ENCODE peak calls at places on chromosome 5, in seven cellular contexts. I is suprapubic skin, Y is body of pancreas, U is prostate gland, S is heart left ventricle, D is GM12878, Q is breast epithelium. V is an unnamed sample. For H3K4me1, the result is how much of the 10 kb centered on the place peaks cover.

GRCh38 chr5:93642526-93642925 is 59.5 kb downstream of the NR2F1 start:
- DNase-seq in D (no peak), Y (no peak), U (no peak), I (no peak), S (no peak), Q (no peak), V (no peak)

GRCh38 chr5:92543246-92543645 is 1037.8 kb downstream of the NR2F1-AS1 start:
- DNase-seq in S (no peak), D (no peak), I (no peak), U (no peak), Q (no peak), Y (no peak), V (no peak)

GRCh38 chr5:141716009-141716408 is 34.0 kb upstream of the ARAP3 start:
- DNase-seq in I (no peak), Y (no peak), S (no peak), D (no peak), Q (no peak), U (peak), V (no peak)

GRCh38 chr5:59648949-59649921 is 244.3 kb downstream of the PDE4D start:
- DNase-seq in U (no peak), S (no peak), D (no peak), I (no peak), Q (no peak), Y (peak), V (no peak)

GRCh38 chr5:179455320-179455719 is 95.0 kb upstream of the RUFY1 start:
- DNase-seq in I (no peak), S (no peak), Q (no peak), Y (no peak), U (no peak), D (no peak), V (no peak)

GRCh38 chr5:102946414-102946813 is 173.5 kb downstream of the GIN1 start:
- DNase-seq in Q (no peak), Y (no peak), U (no peak), S (no peak), D (no peak), I (no peak), V (no peak)

GRCh38 chr5:83608122-83608521 is 112.5 kb downstream of the HAPLN1 start:
- DNase-seq in U (no peak), S (no peak), Q (no peak), Y (peak), D (no peak), I (no peak), V (no peak)

GRCh38 chr5:62260510-62260909 is 45.5 kb upstream of the KIF2A start:
- DNase-seq in Q (no peak), S (no peak), Y (peak), I (no peak), D (no peak), U (no peak), V (no peak)

GRCh38 chr5:6583049-6583880 is 49.6 kb downstream of the NSUN2 start:
- DNase-seq in S (peak), I (no peak), U (peak), Q (no peak), Y (peak), D (no peak), V (peak)

GRCh38 chr5:1550287-1551076 is 26.7 kb upstream of the LPCAT1 start:
- DNase-seq in Q (no peak), I (peak), D (no peak), U (no peak), S (no peak), Y (no peak), V (no peak)

GRCh38 chr5:91283899-91284298 is 99.2 kb downstream of the ARRDC3 start:
- DNase-seq in I (no peak), Y (peak), D (no peak), Q (no peak), S (no peak), U (peak), V (no peak)

GRCh38 chr5:170076707-170077106 is 29.0 kb upstream of the FOXI1 start:
- DNase-seq in D (no peak), I (peak), U (no peak), Q (no peak), Y (no peak), S (no peak), V (no peak)

GRCh38 chr5:35202319-35203111 is 27.8 kb downstream of the PRLR start:
- DNase-seq in S (no peak), D (no peak), Q (no peak), I (no peak), U (no peak), Y (peak), V (no peak)

GRCh38 chr5:123496892-123497291 is 15.1 kb upstream of the CSNK1G3 start:
- DNase-seq in Y (peak), D (no peak), S (no peak), Q (no peak), U (no peak), I (no peak), V (no peak)

GRCh38 chr5:4044881-4045280 is 449.2 kb downstream of the IRX1 start:
- DNase-seq in Y (no peak), U (no peak), I (no peak), S (no peak), D (no peak), Q (no peak), V (no peak)

GRCh38 chr5:16726538-16726946 is 109.7 kb upstream of the RETREG1 start:
- DNase-seq in D (peak), S (no peak), I (no peak), U (no peak), Q (no peak), Y (no peak), V (no peak)

GRCh38 chr5:127892467-127893207 is 189.4 kb downstream of the CCDC192 start:
- DNase-seq in S (no peak), U (no peak), Q (no peak), D (no peak), I (no peak), Y (no peak), V (no peak)

GRCh38 chr5:179530069-179530998 is 20.0 kb upstream of the RUFY1 start:
- DNase-seq in I (peak), Q (peak), U (no peak), S (peak), D (no peak), Y (peak), V (peak)

GRCh38 chr5:122415481-122416120 is 103.6 kb downstream of the SNCAIP start:
- DNase-seq in U (peak), Q (no peak), S (peak), Y (peak), I (no peak), D (no peak), V (peak)

GRCh38 chr5:31197183-31197582 is 3.7 kb downstream of the CDH6 start:
- DNase-seq in Y (no peak), I (no peak), S (no peak), Q (no peak), D (no peak), U (no peak), V (no peak)

GRCh38 chr5:168159425-168159824 is 132.0 kb upstream of the WWC1 start:
- DNase-seq in U (no peak), Y (peak), D (no peak), I (no peak), S (no peak), Q (no peak), V (no peak)

GRCh38 chr5:179313849-179314521 is 31.3 kb downstream of the ADAMTS2 start:
- DNase-seq in D (no peak), Y (peak), Q (peak), U (peak), I (peak), S (peak), V (peak)

GRCh38 chr5:51385214-51385613 is 2.0 kb downstream of the ISL1 start:
- DNase-seq in D (no peak), I (no peak), U (no peak), Y (no peak), S (no peak), Q (no peak), V (no peak)

GRCh38 chr5:84251503-84251902 is 133.2 kb downstream of the EDIL3 start:
- DNase-seq in Q (no peak), Y (no peak), S (no peak), U (no peak), D (no peak), I (no peak), V (no peak)

GRCh38 chr5:160166973-160167622 is 47.8 kb upstream of the PWWP2A start:
- DNase-seq in Q (no peak), I (no peak), S (no peak), Y (no peak), U (no peak), D (no peak), V (no peak)

GRCh38 chr5:159163027-159163699 is 46.2 kb downstream of the RNF145 start:
- DNase-seq in D (no peak), Q (no peak), Y (no peak), I (no peak), S (no peak), U (no peak), V (no peak)

GRCh38 chr5:176446884-176447537 is 1.2 kb upstream of the FAF2 start:
- DNase-seq in I (no peak), D (no peak), U (no peak), S (no peak), Q (no peak), Y (peak), V (peak)

GRCh38 chr5:77301447-77301878 is 91.0 kb downstream of the PDE8B start:
- DNase-seq in U (no peak), Q (no peak), Y (no peak), D (no peak), I (no peak), S (no peak), V (no peak)

GRCh38 chr5:54103871-54104270 is 206.5 kb downstream of the ARL15 start:
- DNase-seq in Q (no peak), Y (no peak), S (no peak), D (no peak), U (no peak), I (no peak), V (no peak)

GRCh38 chr5:175902013-175902412 is 30.6 kb downstream of the CPLX2 start:
- DNase-seq in U (no peak), Y (no peak), Q (no peak), D (no peak), I (no peak), S (no peak), V (no peak)

DNA sequence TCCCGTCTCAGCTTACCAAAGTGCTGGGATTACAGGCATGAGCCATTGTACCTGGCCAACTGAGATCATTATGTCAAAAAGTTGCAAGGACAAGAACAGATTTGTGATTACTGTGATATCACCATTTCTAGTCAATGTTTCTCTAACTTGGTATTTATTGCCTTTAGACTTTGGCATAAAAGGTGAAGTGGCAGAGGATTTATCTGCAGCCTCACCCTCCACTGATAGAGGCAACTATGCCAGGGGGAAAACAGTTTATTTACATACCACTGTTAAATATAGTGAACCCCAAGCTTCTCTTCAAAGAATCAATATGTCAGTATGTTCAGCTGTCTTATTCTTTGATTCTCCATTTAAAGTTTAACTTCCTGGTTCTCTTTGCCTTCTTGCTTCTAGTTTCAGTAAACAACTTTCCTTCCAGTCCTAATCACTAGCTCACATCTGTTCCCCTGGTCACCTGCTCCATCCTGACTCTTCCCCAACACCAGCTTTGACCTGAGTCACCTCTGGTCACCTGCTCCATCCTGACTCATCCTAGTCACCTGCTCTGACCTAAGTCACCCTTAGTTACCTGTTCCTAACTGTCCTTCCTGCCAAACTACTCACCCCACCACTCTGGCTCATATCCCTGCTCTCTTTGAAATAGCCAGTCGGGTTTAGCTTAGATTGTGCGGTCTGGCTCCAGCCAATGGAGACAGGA is 29.9 kb downstream of the SEMA6A start:
- DNase-seq in I (no peak), Q (no peak), S (no peak), Y (peak), U (no peak), D (no peak), V (no peak)
- TF ChIP-seq POLR2A in I (no peak), Q (no peak), S (no peak), Y (no peak), U (no peak), D (no peak), V (no peak)

GRCh38 chr5:68257207-68257606 is 41.7 kb downstream of the PIK3R1 start:
- DNase-seq in U (no peak), S (no peak), D (no peak), Y (no peak), I (no peak), Q (no peak), V (no peak)
- H3K4me1 ChIP-seq in U (under half), S (half or more), D (under half), Y (under half), I (half or more), Q (under half), V (under half)

DNA sequence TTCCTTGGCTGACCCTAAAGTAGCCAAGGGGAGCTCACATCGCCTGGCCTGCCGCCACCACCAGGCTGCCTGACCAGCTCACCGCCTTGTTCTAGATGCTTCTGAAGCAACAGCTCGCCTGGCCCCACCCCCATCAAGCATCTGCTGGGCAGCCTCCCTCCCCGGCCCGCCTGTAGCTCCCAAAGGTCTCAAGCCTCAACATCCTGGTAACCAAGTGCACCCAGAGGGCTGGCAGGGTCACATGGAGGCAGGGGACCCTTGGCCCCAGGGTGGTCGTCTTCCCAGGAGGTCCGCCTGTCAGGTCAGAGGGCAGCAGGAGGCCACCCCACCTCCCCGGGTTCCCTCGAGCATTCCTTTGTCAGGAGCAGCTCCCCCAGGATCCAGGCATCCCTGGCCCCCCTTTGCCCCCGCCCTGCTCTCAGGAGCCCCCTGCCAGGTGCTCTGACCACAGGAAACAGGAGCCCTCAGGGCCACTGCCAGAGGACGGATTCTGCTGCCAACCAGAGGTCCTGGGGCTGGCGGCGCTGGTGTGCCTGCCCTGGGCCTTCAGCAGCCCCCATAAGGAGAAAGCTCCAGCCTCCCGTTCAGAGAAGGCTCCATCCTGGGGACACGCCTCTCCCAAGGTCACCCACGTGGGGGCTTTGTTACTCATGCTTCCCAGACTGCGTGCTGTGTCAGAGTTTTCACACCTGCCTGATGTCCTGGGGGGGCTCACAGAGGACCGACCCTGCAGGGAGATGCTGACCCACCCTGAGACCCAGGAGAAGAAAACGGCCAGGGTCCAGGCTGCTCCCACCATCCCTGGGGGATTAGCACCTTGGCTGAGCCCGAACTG is 3.5 kb upstream of the LRRC14B start:
- DNase-seq in I (no peak), Q (no peak), U (no peak), D (no peak), S (peak), Y (no peak), V (no peak)
- H3K4me3 ChIP-seq in I (peak), Q (peak), U (no peak), D (no peak), S (peak), Y (no peak), V (no peak)

GRCh38 chr5:143251175-143251574 is 152.3 kb downstream of the NR3C1 start:
- DNase-seq in I (no peak), D (no peak), Y (no peak), U (no peak), Q (no peak), S (no peak), V (no peak)
- TF ChIP-seq POLR2A in I (no peak), D (no peak), Y (no peak), U (no peak), Q (no peak), S (no peak), V (no peak)

GRCh38 chr5:172718527-172719114 is 52.4 kb downstream of the DUSP1 start:
- DNase-seq in S (no peak), Q (no peak), D (no peak), U (no peak), I (no peak), Y (no peak), V (no peak)
- H3K4me1 ChIP-seq in S (half or more), Q (under half), D (under half), U (under half), I (half or more), Y (under half), V (under half)

GRCh38 chr5:73437126-73438047 is 11.2 kb downstream of the FOXD1 start:
- DNase-seq in D (no peak), S (no peak), Q (no peak), Y (no peak), I (no peak), U (peak), V (no peak)
- H3K4me3 ChIP-seq in D (no peak), S (peak), Q (peak), Y (no peak), I (peak), U (peak), V (no peak)

GRCh38 chr5:149412783-149413476 is 33.8 kb upstream of the IL17B start:
- DNase-seq in Y (no peak), S (peak), U (no peak), I (no peak), D (no peak), Q (no peak), V (peak)
- TF ChIP-seq POLR2A in Y (no peak), S (no peak), U (no peak), I (no peak), D (no peak), Q (no peak), V (no peak)